ENCODE peak calls at places on chromosomes 3 and 15, in ten cellular contexts. One of them, this sample, is unnamed.

GRCh38 chr15:40363611-40364010 is 5.6 kb downstream of the DISP2 start:
- DNase-seq in cardiac muscle cell: no peak
- DNase-seq in GM23248: no peak
- DNase-seq in OCI-LY7: no peak
- DNase-seq in PC-9: no peak
- DNase-seq in CD8-positive, alpha-beta T cell: no peak
- DNase-seq in HCT116: no peak
- DNase-seq in WERI-Rb-1: no peak
- DNase-seq in mammary epithelial cell: no peak
- DNase-seq in Panc1: no peak
- DNase-seq in this sample: no peak

GRCh38 chr15:89328398-89329254 is 6.0 kb downstream of the POLG start:
- DNase-seq in cardiac muscle cell: no peak
- DNase-seq in GM23248: no peak
- DNase-seq in OCI-LY7: no peak
- DNase-seq in PC-9: no peak
- DNase-seq in CD8-positive, alpha-beta T cell: no peak
- DNase-seq in HCT116: no peak
- DNase-seq in WERI-Rb-1: no peak
- DNase-seq in mammary epithelial cell: no peak
- DNase-seq in Panc1: no peak
- DNase-seq in this sample: no peak

GRCh38 chr3:24005669-24006068 is 60.6 kb downstream of the NR1D2 start:
- DNase-seq in cardiac muscle cell: no peak
- DNase-seq in GM23248: no peak
- DNase-seq in OCI-LY7: no peak
- DNase-seq in PC-9: no peak
- DNase-seq in CD8-positive, alpha-beta T cell: no peak
- DNase-seq in HCT116: no peak
- DNase-seq in WERI-Rb-1: no peak
- DNase-seq in mammary epithelial cell: no peak
- DNase-seq in Panc1: no peak
- DNase-seq in this sample: no peak

GRCh38 chr15:47376190-47376589 is 341.1 kb upstream of the SEMA6D start:
- DNase-seq in cardiac muscle cell: no peak
- DNase-seq in GM23248: no peak
- DNase-seq in OCI-LY7: no peak
- DNase-seq in PC-9: no peak
- DNase-seq in CD8-positive, alpha-beta T cell: no peak
- DNase-seq in HCT116: no peak
- DNase-seq in WERI-Rb-1: no peak
- DNase-seq in mammary epithelial cell: no peak
- DNase-seq in Panc1: no peak
- DNase-seq in this sample: no peak

GRCh38 chr3:114231616-114232015 is 5.8 kb downstream of the ZNF80 start:
- DNase-seq in cardiac muscle cell: no peak
- DNase-seq in GM23248: no peak
- DNase-seq in OCI-LY7: no peak
- DNase-seq in PC-9: no peak
- DNase-seq in CD8-positive, alpha-beta T cell: peak; percentile 65
- DNase-seq in HCT116: no peak
- DNase-seq in WERI-Rb-1: no peak
- DNase-seq in mammary epithelial cell: no peak
- DNase-seq in Panc1: no peak
- DNase-seq in this sample: no peak

GRCh38 chr15:45157974-45158373 is 28.2 kb downstream of the DUOX1 start:
- DNase-seq in cardiac muscle cell: peak; percentile 85
- DNase-seq in GM23248: peak; percentile 97
- DNase-seq in OCI-LY7: no peak
- DNase-seq in PC-9: peak; percentile 67
- DNase-seq in CD8-positive, alpha-beta T cell: no peak
- DNase-seq in HCT116: no peak
- DNase-seq in WERI-Rb-1: no peak
- DNase-seq in mammary epithelial cell: peak; percentile 94
- DNase-seq in Panc1: no peak
- DNase-seq in this sample: no peak

GRCh38 chr3:45819543-45819942 is 22.4 kb downstream of the LZTFL1 start:
- DNase-seq in cardiac muscle cell: no peak
- DNase-seq in GM23248: peak; percentile 71
- DNase-seq in OCI-LY7: no peak
- DNase-seq in PC-9: no peak
- DNase-seq in CD8-positive, alpha-beta T cell: no peak
- DNase-seq in HCT116: no peak
- DNase-seq in WERI-Rb-1: no peak
- DNase-seq in mammary epithelial cell: no peak
- DNase-seq in Panc1: no peak
- DNase-seq in this sample: no peak

GRCh38 chr15:45181491-45182285 is 6.1 kb downstream of the SHF start:
- DNase-seq in cardiac muscle cell: no peak
- DNase-seq in GM23248: no peak
- DNase-seq in OCI-LY7: no peak
- DNase-seq in PC-9: no peak
- DNase-seq in CD8-positive, alpha-beta T cell: no peak
- DNase-seq in HCT116: no peak
- DNase-seq in WERI-Rb-1: peak; percentile 89
- DNase-seq in mammary epithelial cell: no peak
- DNase-seq in Panc1: no peak
- DNase-seq in this sample: peak; percentile 22

GRCh38 chr15:99495430-99496301 is 70.1 kb upstream of the MEF2A start:
- DNase-seq in cardiac muscle cell: peak; percentile 47
- DNase-seq in GM23248: no peak
- DNase-seq in OCI-LY7: no peak
- DNase-seq in PC-9: no peak
- DNase-seq in CD8-positive, alpha-beta T cell: no peak
- DNase-seq in HCT116: no peak
- DNase-seq in WERI-Rb-1: no peak
- DNase-seq in mammary epithelial cell: no peak
- DNase-seq in Panc1: no peak
- DNase-seq in this sample: no peak

GRCh38 chr3:171159822-171160157 is 133.3 kb upstream of the SLC2A2 start:
- DNase-seq in cardiac muscle cell: no peak
- DNase-seq in GM23248: no peak
- DNase-seq in OCI-LY7: no peak
- DNase-seq in PC-9: no peak
- DNase-seq in CD8-positive, alpha-beta T cell: no peak
- DNase-seq in HCT116: no peak
- DNase-seq in WERI-Rb-1: no peak
- DNase-seq in mammary epithelial cell: no peak
- DNase-seq in Panc1: no peak
- DNase-seq in this sample: no peak

GRCh38 chr15:62059818-62060115 is 480 bp downstream of the VPS13C start:
- DNase-seq in cardiac muscle cell: peak; percentile 53
- DNase-seq in GM23248: peak; percentile 77
- DNase-seq in OCI-LY7: peak; percentile 80
- DNase-seq in PC-9: peak; percentile 49
- DNase-seq in CD8-positive, alpha-beta T cell: peak; percentile 53
- DNase-seq in HCT116: no peak
- DNase-seq in WERI-Rb-1: peak; percentile 51
- DNase-seq in mammary epithelial cell: peak; percentile 64
- DNase-seq in Panc1: no peak
- DNase-seq in this sample: no peak

GRCh38 chr3:168097381-168097780 is 1.7 kb upstream of the GOLIM4 start:
- DNase-seq in cardiac muscle cell: no peak
- DNase-seq in GM23248: no peak
- DNase-seq in OCI-LY7: no peak
- DNase-seq in PC-9: no peak
- DNase-seq in CD8-positive, alpha-beta T cell: no peak
- DNase-seq in HCT116: no peak
- DNase-seq in WERI-Rb-1: no peak
- DNase-seq in mammary epithelial cell: no peak
- DNase-seq in Panc1: no peak
- DNase-seq in this sample: no peak

GRCh38 chr15:89690276-89691218 is at the start of the genes PEX11A and WDR93:
- DNase-seq in cardiac muscle cell: peak; percentile 79
- DNase-seq in GM23248: peak; percentile 79
- DNase-seq in OCI-LY7: peak; percentile 74
- DNase-seq in PC-9: peak; percentile 84
- DNase-seq in CD8-positive, alpha-beta T cell: peak; percentile 70
- DNase-seq in HCT116: peak; percentile 59
- DNase-seq in WERI-Rb-1: peak; percentile 89
- DNase-seq in mammary epithelial cell: peak; percentile 76
- DNase-seq in Panc1: peak; percentile 39
- DNase-seq in this sample: peak; percentile 86

GRCh38 chr3:197516517-197516889 is 39.3 kb downstream of the BDH1 start:
- DNase-seq in cardiac muscle cell: peak; percentile 78
- DNase-seq in GM23248: peak; percentile 94
- DNase-seq in OCI-LY7: no peak
- DNase-seq in PC-9: peak; percentile 91
- DNase-seq in CD8-positive, alpha-beta T cell: no peak
- DNase-seq in HCT116: peak; percentile 83
- DNase-seq in WERI-Rb-1: peak; percentile 47
- DNase-seq in mammary epithelial cell: peak; percentile 98
- DNase-seq in Panc1: peak; percentile 67
- DNase-seq in this sample: no peak

GRCh38 chr15:42385206-42385979 is 26.1 kb downstream of the CAPN3 start:
- DNase-seq in cardiac muscle cell: peak; percentile 76
- DNase-seq in GM23248: peak; percentile 57
- DNase-seq in OCI-LY7: peak; percentile 73
- DNase-seq in PC-9: peak; percentile 44
- DNase-seq in CD8-positive, alpha-beta T cell: no peak
- DNase-seq in HCT116: peak; percentile 35
- DNase-seq in WERI-Rb-1: peak; percentile 73
- DNase-seq in mammary epithelial cell: peak; percentile 21
- DNase-seq in Panc1: peak; percentile 30
- DNase-seq in this sample: no peak

GRCh38 chr3:140288575-140288974 is 353.6 kb downstream of the CLSTN2 start:
- DNase-seq in cardiac muscle cell: no peak
- DNase-seq in GM23248: peak; percentile 81
- DNase-seq in OCI-LY7: no peak
- DNase-seq in PC-9: no peak
- DNase-seq in CD8-positive, alpha-beta T cell: no peak
- DNase-seq in HCT116: no peak
- DNase-seq in WERI-Rb-1: no peak
- DNase-seq in mammary epithelial cell: peak; percentile 32
- DNase-seq in Panc1: no peak
- DNase-seq in this sample: no peak

GRCh38 chr15:62732078-62732477 is 310.5 kb upstream of the TPM1 start:
- DNase-seq in cardiac muscle cell: peak; percentile 59
- DNase-seq in GM23248: peak; percentile 28
- DNase-seq in OCI-LY7: no peak
- DNase-seq in PC-9: no peak
- DNase-seq in CD8-positive, alpha-beta T cell: no peak
- DNase-seq in HCT116: no peak
- DNase-seq in WERI-Rb-1: no peak
- DNase-seq in mammary epithelial cell: no peak
- DNase-seq in Panc1: no peak
- DNase-seq in this sample: no peak

DNA sequence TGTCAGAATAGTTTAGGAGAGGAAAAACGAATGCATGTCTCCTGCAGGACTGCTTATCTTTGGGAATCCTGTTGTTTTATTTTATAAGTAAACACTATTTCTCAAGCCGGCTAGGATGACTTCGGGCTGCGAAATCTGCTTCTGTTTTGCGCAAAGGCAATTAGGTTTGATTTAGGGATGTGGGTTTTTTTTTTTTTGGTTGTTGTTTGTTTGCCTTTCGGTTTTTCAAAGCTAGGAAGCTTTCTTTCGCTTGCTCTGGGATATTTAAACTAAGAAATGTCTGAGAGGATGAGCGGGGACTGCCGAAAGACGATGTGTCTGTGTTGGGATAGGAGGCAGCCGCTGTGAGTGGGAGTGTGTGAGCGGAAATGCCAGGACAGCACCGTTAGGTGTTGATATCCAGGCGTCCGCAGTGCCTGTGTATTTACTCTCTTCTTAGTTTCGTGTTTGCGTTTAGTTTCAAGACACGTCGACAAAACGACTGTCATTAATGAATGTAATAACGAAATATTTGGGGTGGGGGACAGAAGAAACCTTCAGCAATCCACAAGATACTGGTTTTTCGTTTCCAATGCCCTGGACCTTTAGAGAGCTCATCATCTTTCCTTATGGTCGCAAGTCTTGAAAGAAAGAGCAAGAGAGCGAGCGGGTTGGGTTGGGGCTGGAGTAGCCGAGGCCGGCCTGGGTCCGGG is 620 bp downstream of the ISL2 start:
- DNase-seq in cardiac muscle cell: no peak
- DNase-seq in GM23248: peak; percentile 63
- DNase-seq in OCI-LY7: peak; percentile 24
- DNase-seq in PC-9: no peak
- DNase-seq in CD8-positive, alpha-beta T cell: no peak
- DNase-seq in HCT116: no peak
- DNase-seq in WERI-Rb-1: peak; percentile 21
- DNase-seq in mammary epithelial cell: peak; percentile 28
- DNase-seq in Panc1: no peak
- DNase-seq in this sample: no peak
- H3K4me3 ChIP-seq in cardiac muscle cell: peak overlapping the region; percentile 10
- H3K4me3 ChIP-seq in GM23248: peak overlapping the region; percentile 65
- H3K4me3 ChIP-seq in OCI-LY7: peak overlapping the region; percentile 77
- H3K4me3 ChIP-seq in PC-9: no peak overlapping the region
- H3K4me3 ChIP-seq in CD8-positive, alpha-beta T cell: no peak overlapping the region
- H3K4me3 ChIP-seq in HCT116: peak overlapping the region; percentile 77
- H3K4me3 ChIP-seq in WERI-Rb-1: peak overlapping the region; percentile 96
- H3K4me3 ChIP-seq in mammary epithelial cell: no peak overlapping the region
- H3K4me3 ChIP-seq in Panc1: peak overlapping the region; percentile 34
- H3K4me3 ChIP-seq in this sample: peak overlapping the region; percentile 17

DNA sequence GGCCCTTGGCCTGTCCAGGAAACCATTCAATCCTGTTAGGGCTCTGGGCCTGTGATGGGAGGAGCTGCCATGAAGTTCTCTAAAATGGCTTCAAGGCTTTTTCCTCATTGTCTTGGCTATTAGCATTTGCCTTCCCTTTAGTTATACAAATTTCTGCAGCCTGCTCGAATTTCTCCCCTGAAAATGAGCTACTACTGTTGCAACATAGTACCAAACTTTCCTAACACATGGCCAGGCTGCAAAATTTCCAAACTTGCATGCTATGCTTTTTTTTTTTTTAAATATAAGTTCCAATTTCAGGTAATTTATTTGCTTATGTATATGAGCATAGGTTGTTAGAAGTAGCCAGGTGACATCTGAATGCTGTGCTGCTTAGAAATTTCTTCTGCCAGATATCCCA is 560.8 kb upstream of the TBL1XR1 start:
- DNase-seq in cardiac muscle cell: peak; percentile 60
- DNase-seq in GM23248: peak; percentile 44
- DNase-seq in OCI-LY7: no peak
- DNase-seq in PC-9: no peak
- DNase-seq in CD8-positive, alpha-beta T cell: no peak
- DNase-seq in HCT116: no peak
- DNase-seq in WERI-Rb-1: no peak
- DNase-seq in mammary epithelial cell: no peak
- DNase-seq in Panc1: no peak
- DNase-seq in this sample: no peak
- H3K9me3 ChIP-seq in cardiac muscle cell: no peaks in the 10 kb centered on the region
- H3K9me3 ChIP-seq in GM23248: no peaks in the 10 kb centered on the region
- H3K9me3 ChIP-seq in OCI-LY7: no peaks in the 10 kb centered on the region
- H3K9me3 ChIP-seq in PC-9: peaks cover 29% of the 10 kb centered on the region
- H3K9me3 ChIP-seq in CD8-positive, alpha-beta T cell: no peaks in the 10 kb centered on the region
- H3K9me3 ChIP-seq in HCT116: no peaks in the 10 kb centered on the region
- H3K9me3 ChIP-seq in WERI-Rb-1: peaks cover 3% of the 10 kb centered on the region
- H3K9me3 ChIP-seq in mammary epithelial cell: peaks cover 3% of the 10 kb centered on the region
- H3K9me3 ChIP-seq in Panc1: no peaks in the 10 kb centered on the region
- H3K9me3 ChIP-seq in this sample: no peaks in the 10 kb centered on the region

GRCh38 chr15:74384566-74385441 is 17.4 kb upstream of the CYP11A1 start:
- DNase-seq in cardiac muscle cell: no peak
- DNase-seq in GM23248: peak; percentile 69
- DNase-seq in OCI-LY7: peak; percentile 56
- DNase-seq in PC-9: peak; percentile 85
- DNase-seq in CD8-positive, alpha-beta T cell: peak; percentile 58
- DNase-seq in HCT116: no peak
- DNase-seq in WERI-Rb-1: no peak
- DNase-seq in mammary epithelial cell: peak; percentile 96
- DNase-seq in Panc1: no peak
- DNase-seq in this sample: no peak
- H3K4me3 ChIP-seq in cardiac muscle cell: no peak overlapping the region
- H3K4me3 ChIP-seq in GM23248: no peak overlapping the region
- H3K4me3 ChIP-seq in OCI-LY7: no peak overlapping the region
- H3K4me3 ChIP-seq in PC-9: no peak overlapping the region
- H3K4me3 ChIP-seq in CD8-positive, alpha-beta T cell: no peak overlapping the region
- H3K4me3 ChIP-seq in HCT116: no peak overlapping the region
- H3K4me3 ChIP-seq in WERI-Rb-1: no peak overlapping the region
- H3K4me3 ChIP-seq in mammary epithelial cell: no peak overlapping the region
- H3K4me3 ChIP-seq in Panc1: no peak overlapping the region
- H3K4me3 ChIP-seq in this sample: no peak overlapping the region

GRCh38 chr15:24039683-24040082 is 352.6 kb upstream of the NDN start:
- DNase-seq in cardiac muscle cell: no peak
- DNase-seq in GM23248: no peak
- DNase-seq in OCI-LY7: no peak
- DNase-seq in PC-9: no peak
- DNase-seq in CD8-positive, alpha-beta T cell: no peak
- DNase-seq in HCT116: no peak
- DNase-seq in WERI-Rb-1: no peak
- DNase-seq in mammary epithelial cell: no peak
- DNase-seq in Panc1: no peak
- DNase-seq in this sample: no peak
- H3K9me3 ChIP-seq in cardiac muscle cell: no peaks in the 10 kb centered on the region
- H3K9me3 ChIP-seq in GM23248: no peaks in the 10 kb centered on the region
- H3K9me3 ChIP-seq in OCI-LY7: no peaks in the 10 kb centered on the region
- H3K9me3 ChIP-seq in PC-9: no peaks in the 10 kb centered on the region
- H3K9me3 ChIP-seq in CD8-positive, alpha-beta T cell: no peaks in the 10 kb centered on the region
- H3K9me3 ChIP-seq in HCT116: peaks cover 24% of the 10 kb centered on the region
- H3K9me3 ChIP-seq in WERI-Rb-1: peaks cover 11% of the 10 kb centered on the region
- H3K9me3 ChIP-seq in mammary epithelial cell: peaks cover 37% of the 10 kb centered on the region
- H3K9me3 ChIP-seq in Panc1: peaks cover 2% of the 10 kb centered on the region
- H3K9me3 ChIP-seq in this sample: no peaks in the 10 kb centered on the region